ENCODE peak calls at places on chromosomes 6 and 20, in six cellular contexts. O is GM23338, C is GM23248, S is MM.1S, Z is HCT116, X is OCI-LY7. U is an unnamed sample.
A peak's percentile ranks its signal among the peaks of the same experiment; 100 is the strongest.

GRCh38 chr6:137403855-137404254 is 90.3 kb downstream of the OLIG3 start:
- DNase-seq in C (no peak), S (no peak), X (no peak), O (no peak), Z (no peak), U (no peak)

GRCh38 chr20:50434653-50435396 is 75.4 kb upstream of the PTPN1 start:
- DNase-seq in S (no peak), X (no peak), Z (no peak), O (no peak), C (peak; percentile 74), U (no peak)

GRCh38 chr6:15077006-15077405 is 168.9 kb upstream of the JARID2 start:
- DNase-seq in O (no peak), C (peak; percentile 17), S (no peak), X (no peak), Z (no peak), U (no peak)

GRCh38 chr6:102732908-102733307 is 1339.4 kb downstream of the GRIK2 start:
- DNase-seq in Z (no peak), O (no peak), C (peak; percentile 42), S (no peak), X (no peak), U (no peak)

GRCh38 chr6:42378536-42378935 is 73.2 kb downstream of the TRERF1 start:
- DNase-seq in X (no peak), S (no peak), O (no peak), C (no peak), Z (no peak), U (no peak)

GRCh38 chr6:104539173-104539572 is 320.5 kb downstream of the HACE1 start:
- DNase-seq in S (no peak), Z (no peak), O (no peak), X (no peak), C (no peak), U (no peak)

GRCh38 chr6:44932651-44933091 is 395.5 kb upstream of the RUNX2 start:
- DNase-seq in S (no peak), Z (no peak), X (no peak), O (no peak), C (no peak), U (no peak)

GRCh38 chr6:41577865-41578713 is 31.9 kb downstream of the FOXP4 start:
- DNase-seq in C (peak; percentile 67), X (no peak), O (peak; percentile 85), Z (peak; percentile 48), S (no peak), U (peak; percentile 88)

GRCh38 chr20:13736792-13737191 is 47.9 kb downstream of the ESF1 start:
- DNase-seq in X (no peak), O (no peak), C (peak; percentile 83), S (no peak), Z (no peak), U (no peak)

GRCh38 chr6:373773-374724 is 17.5 kb upstream of the IRF4 start:
- DNase-seq in C (peak; percentile 28), O (peak; percentile 43), X (no peak), S (no peak), Z (no peak), U (no peak)

GRCh38 chr20:25058051-25058796 is at the start of gene ACSS1:
- DNase-seq in Z (no peak), S (peak; percentile 89), O (peak; percentile 74), C (peak; percentile 63), X (peak; percentile 70), U (peak; percentile 41)

GRCh38 chr20:37534401-37535157 is 6.9 kb upstream of the BLCAP start:
- DNase-seq in C (peak; percentile 78), O (peak; percentile 88), X (peak; percentile 80), Z (peak; percentile 70), S (peak; percentile 95), U (peak; percentile 86)

GRCh38 chr20:57966609-57967008 is 256.8 kb upstream of the PMEPA1 start:
- DNase-seq in O (no peak), X (no peak), C (peak; percentile 45), Z (no peak), S (no peak), U (no peak)

GRCh38 chr6:48429021-48429420 is 318.0 kb upstream of the PTCHD4 start:
- DNase-seq in O (no peak), Z (no peak), C (no peak), X (no peak), S (no peak), U (no peak)

GRCh38 chr20:45372646-45373352 is 5.3 kb downstream of the TP53TG5 start:
- DNase-seq in O (peak; percentile 72), S (no peak), C (peak; percentile 72), Z (no peak), X (no peak), U (peak; percentile 51)

GRCh38 chr6:13528232-13528631 is 40.8 kb upstream of the GFOD1 start:
- DNase-seq in X (peak; percentile 43), C (peak; percentile 6), S (no peak), Z (no peak), O (no peak), U (no peak)

DNA sequence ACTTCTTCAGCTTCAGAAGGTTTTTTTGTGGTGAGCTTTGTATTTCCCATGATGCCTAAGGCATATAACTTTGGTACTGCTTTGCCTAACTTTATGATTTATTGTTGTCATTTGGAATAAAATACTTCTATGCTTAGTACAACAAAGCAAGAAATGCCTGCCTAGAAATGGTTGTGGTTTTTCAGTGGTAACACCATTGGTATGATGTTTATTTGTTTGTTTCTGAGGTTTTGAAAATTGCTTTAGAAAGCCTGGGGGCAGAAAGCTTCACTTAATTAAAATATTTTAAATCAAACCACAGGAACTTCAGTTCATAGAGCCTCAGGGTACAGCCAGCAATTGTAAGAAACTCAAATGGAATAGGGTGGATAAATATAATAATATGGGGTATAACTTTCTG is 351.2 kb upstream of the MAP3K7 start:
- DNase-seq in Z (no peak), S (no peak), X (no peak), C (peak; percentile 1), O (no peak), U (no peak)
- H2AFZ ChIP-seq in Z (no peak overlapping the region), S (no peak overlapping the region), X (no peak overlapping the region), C (no peak overlapping the region), O (no peak overlapping the region), U (no peak overlapping the region)

DNA sequence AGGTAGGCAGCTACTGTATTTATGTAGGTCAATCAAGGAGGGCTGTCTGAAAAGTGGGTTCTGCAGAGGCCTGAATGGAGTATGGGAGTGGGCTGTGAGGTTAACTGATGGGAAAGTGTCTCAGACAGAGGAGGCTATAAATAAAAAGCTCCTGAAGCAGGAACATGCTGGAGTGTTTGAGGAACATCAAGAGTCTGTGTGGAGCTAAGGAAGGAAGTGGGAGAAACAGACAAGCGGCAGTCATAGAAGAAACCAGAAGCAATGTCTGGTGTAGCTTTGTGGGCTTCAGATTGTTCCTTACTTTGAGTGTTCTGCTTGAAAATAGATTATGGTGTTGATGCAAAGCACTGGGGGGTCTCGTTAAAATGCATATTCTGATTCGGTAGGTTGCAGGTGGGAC is 101.5 kb upstream of the OGFRL1 start:
- DNase-seq in O (no peak), Z (no peak), S (no peak), X (no peak), C (no peak), U (no peak)
- TF ChIP-seq EZH2phosphoT487 in O (no peak), Z (no peak), S (no peak), X (no peak), C (no peak), U (no peak)

GRCh38 chr20:10508468-10509251 is 73.6 kb downstream of the SLX4IP start:
- DNase-seq in S (no peak), X (no peak), C (peak; percentile 56), O (no peak), Z (no peak), U (no peak)
- H2AFZ ChIP-seq in S (no peak overlapping the region), X (no peak overlapping the region), C (no peak overlapping the region), O (no peak overlapping the region), Z (no peak overlapping the region), U (no peak overlapping the region)

DNA sequence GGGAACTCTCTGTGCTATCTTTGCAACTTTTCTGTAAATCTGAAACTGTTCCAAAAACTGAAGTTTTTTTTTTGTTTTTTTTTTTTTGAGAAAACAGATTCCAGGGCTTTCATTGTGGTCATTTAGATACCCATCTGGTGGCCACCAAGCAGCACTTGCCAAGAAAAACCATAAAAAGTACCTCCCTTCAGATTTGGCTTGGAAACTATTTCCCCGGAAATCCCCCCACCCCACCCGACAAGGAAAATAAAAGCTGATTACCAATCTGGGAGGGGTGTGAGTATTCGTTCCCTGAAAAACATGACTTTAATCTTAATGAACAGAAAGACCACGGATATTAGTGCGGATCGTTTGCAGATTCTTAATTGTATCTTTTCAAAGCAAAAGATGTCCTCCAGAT is 1.9 kb downstream of the NFATC2 start:
- DNase-seq in S (no peak), C (no peak), O (no peak), Z (no peak), X (no peak), U (no peak)
- TF ChIP-seq EZH2phosphoT487 in S (no peak), C (no peak), O (no peak), Z (no peak), X (no peak), U (no peak)